ENCODE peak calls at places on chromosomes 16 and 17, in eight cellular contexts. M, W, X, Z, B, U, Q and C are unnamed samples.

GRCh38 chr16:85738878-85739715 is 11.8 kb downstream of the C16orf74 start:
- DNase-seq in M (no peak), W (no peak), X (no peak), Z (no peak), B (no peak), U (no peak), Q (no peak), C (no peak)

GRCh38 chr17:80938556-80938955 is 53.1 kb upstream of the CHMP6 start:
- DNase-seq in M (no peak), W (peak; percentile 11), X (no peak), Z (no peak), B (no peak), U (peak; percentile 63), Q (no peak), C (no peak)

GRCh38 chr17:52106638-52107261 is 51.8 kb downstream of the CA10 start:
- DNase-seq in M (peak; percentile 50), W (no peak), X (no peak), Z (peak; percentile 67), B (peak; percentile 53), U (peak; percentile 2), Q (no peak), C (peak; percentile 61)

GRCh38 chr17:2120550-2121335 is 65.8 kb downstream of the HIC1 start:
- DNase-seq in M (peak; percentile 72), W (no peak), X (no peak), Z (no peak), B (peak; percentile 16), U (no peak), Q (no peak), C (no peak)

GRCh38 chr16:12611916-12612597 is 191.6 kb downstream of the CPPED1 start:
- DNase-seq in M (no peak), W (no peak), X (no peak), Z (no peak), B (no peak), U (no peak), Q (no peak), C (no peak)

GRCh38 chr17:231966-232807 is 50.7 kb upstream of the DOC2B start:
- DNase-seq in M (no peak), W (no peak), X (no peak), Z (no peak), B (no peak), U (no peak), Q (no peak), C (no peak)

GRCh38 chr17:73368085-73368631 is 56.4 kb upstream of the CDC42EP4 start:
- DNase-seq in M (no peak), W (no peak), X (no peak), Z (no peak), B (no peak), U (no peak), Q (no peak), C (no peak)

GRCh38 chr16:55625843-55626242 is 29.9 kb upstream of the SLC6A2 start:
- DNase-seq in M (no peak), W (no peak), X (no peak), Z (no peak), B (no peak), U (no peak), Q (no peak), C (no peak)

GRCh38 chr17:35373532-35373983 is at the start of gene SLFN11:
- DNase-seq in M (peak; percentile 95), W (peak; percentile 63), X (peak; percentile 83), Z (peak; percentile 52), B (peak; percentile 21), U (peak; percentile 81), Q (peak; percentile 57), C (peak; percentile 98)

GRCh38 chr16:3573146-3573815 is 3.9 kb downstream of the NLRC3 start:
- DNase-seq in M (no peak), W (no peak), X (no peak), Z (no peak), B (no peak), U (no peak), Q (no peak), C (no peak)

GRCh38 chr16:83706394-83706793 is 101.4 kb upstream of the HSBP1 start:
- DNase-seq in M (no peak), W (no peak), X (no peak), Z (no peak), B (peak; percentile 7), U (no peak), Q (no peak), C (no peak)

GRCh38 chr16:50153648-50154368 is 702 bp downstream of the TENT4B start:
- DNase-seq in M (peak; percentile 26), W (peak; percentile 17), X (peak; percentile 13), Z (peak; percentile 46), B (peak; percentile 29), U (peak; percentile 24), Q (peak; percentile 72), C (peak; percentile 58)

GRCh38 chr16:30721606-30722005 is 22.6 kb downstream of the SRCAP start:
- DNase-seq in M (no peak), W (no peak), X (no peak), Z (no peak), B (peak; percentile 35), U (no peak), Q (no peak), C (no peak)

GRCh38 chr17:45839442-45839841 is 5.2 kb upstream of the SPPL2C start:
- DNase-seq in M (no peak), W (no peak), X (no peak), Z (no peak), B (no peak), U (no peak), Q (no peak), C (no peak)

GRCh38 chr16:54412777-54413455 is 126.3 kb upstream of the IRX3 start:
- DNase-seq in M (no peak), W (no peak), X (no peak), Z (no peak), B (no peak), U (no peak), Q (no peak), C (no peak)

GRCh38 chr16:59878479-59878878 is 1144.4 kb upstream of the GOT2 start:
- DNase-seq in M (peak; percentile 16), W (no peak), X (no peak), Z (no peak), B (peak; percentile 96), U (no peak), Q (no peak), C (no peak)

GRCh38 chr17:73342057-73342522 is 30.3 kb upstream of the CDC42EP4 start:
- DNase-seq in M (peak; percentile 97), W (no peak), X (no peak), Z (peak; percentile 93), B (peak; percentile 84), U (no peak), Q (peak; percentile 95), C (peak; percentile 77)

GRCh38 chr17:77320046-77320445 is 179.3 kb downstream of the SEC14L1 start:
- DNase-seq in M (peak; percentile 89), W (no peak), X (no peak), Z (no peak), B (no peak), U (no peak), Q (no peak), C (no peak)

GRCh38 chr16:88570691-88571092 is 489 bp downstream of the ZC3H18 start:
- DNase-seq in M (peak; percentile 3), W (peak; percentile 17), X (peak; percentile 40), Z (peak; percentile 41), B (peak; percentile 40), U (peak; percentile 31), Q (no peak), C (no peak)

GRCh38 chr17:48594412-48595106 is 980 bp upstream of the HOXB5 start:
- DNase-seq in M (no peak), W (no peak), X (no peak), Z (no peak), B (no peak), U (no peak), Q (peak; percentile 77), C (no peak)

GRCh38 chr17:67377727-67378443 is 804 bp downstream of the PITPNC1 start:
- DNase-seq in M (peak; percentile 66), W (peak; percentile 39), X (peak; percentile 48), Z (peak; percentile 74), B (peak; percentile 56), U (peak; percentile 58), Q (peak; percentile 87), C (no peak)

GRCh38 chr16:72493681-72494415 is 321.9 kb upstream of the PMFBP1 start:
- DNase-seq in M (peak; percentile 47), W (no peak), X (no peak), Z (no peak), B (no peak), U (no peak), Q (no peak), C (no peak)

GRCh38 chr17:38908676-38909181 is 16.7 kb upstream of the LASP1NB start:
- DNase-seq in M (no peak), W (no peak), X (no peak), Z (no peak), B (peak; percentile 78), U (no peak), Q (peak; percentile 65), C (no peak)

GRCh38 chr16:28974007-28974436 is 556 bp upstream of the SPNS1 start:
- DNase-seq in M (peak; percentile 79), W (no peak), X (no peak), Z (peak; percentile 88), B (peak; percentile 61), U (no peak), Q (peak; percentile 90), C (peak; percentile 70)

GRCh38 chr17:68351395-68351794 is 60.1 kb downstream of the ARSG start:
- DNase-seq in M (peak; percentile 63), W (no peak), X (no peak), Z (no peak), B (no peak), U (no peak), Q (no peak), C (peak; percentile 60)

GRCh38 chr17:75753514-75754377 is 11.2 kb downstream of the GALK1 start:
- DNase-seq in M (peak; percentile 82), W (peak; percentile 62), X (peak; percentile 70), Z (peak; percentile 89), B (no peak), U (peak; percentile 61), Q (peak; percentile 91), C (no peak)

GRCh38 chr16:17002557-17002956 is 468.2 kb downstream of the XYLT1 start:
- DNase-seq in M (no peak), W (no peak), X (no peak), Z (no peak), B (no peak), U (no peak), Q (no peak), C (no peak)

GRCh38 chr16:21104124-21104860 is 46.4 kb downstream of the DNAH3 start:
- DNase-seq in M (peak; percentile 70), W (no peak), X (no peak), Z (peak; percentile 13), B (no peak), U (no peak), Q (no peak), C (peak; percentile 48)

GRCh38 chr16:86252596-86252995 is 257.7 kb upstream of the FOXF1 start:
- DNase-seq in M (peak; percentile 65), W (no peak), X (no peak), Z (peak; percentile 79), B (no peak), U (no peak), Q (peak; percentile 71), C (peak; percentile 42)

GRCh38 chr17:4542003-4542725 is 13.0 kb downstream of the MYBBP1A start:
- DNase-seq in M (no peak), W (no peak), X (no peak), Z (no peak), B (no peak), U (no peak), Q (no peak), C (no peak)

GRCh38 chr17:32564325-32564724 is 77.5 kb downstream of the CDK5R1 start:
- DNase-seq in M (no peak), W (no peak), X (no peak), Z (no peak), B (peak; percentile 42), U (no peak), Q (peak; percentile 35), C (no peak)

GRCh38 chr17:71902931-71903506 is 217.8 kb upstream of the SOX9 start:
- DNase-seq in M (peak; percentile 3), W (no peak), X (no peak), Z (no peak), B (peak; percentile 43), U (no peak), Q (no peak), C (no peak)

GRCh38 chr17:9409026-9409425 is 166.6 kb downstream of the STX8 start:
- DNase-seq in M (no peak), W (no peak), X (no peak), Z (no peak), B (peak; percentile 75), U (no peak), Q (peak; percentile 69), C (no peak)

GRCh38 chr17:11047228-11047627 is 193.8 kb upstream of the SHISA6 start:
- DNase-seq in M (no peak), W (no peak), X (no peak), Z (no peak), B (no peak), U (no peak), Q (no peak), C (no peak)